ENCODE peak calls at places on chromosomes 2 and 18, in five cellular contexts. U is fibroblast of lung, G is left ventricle myocardium inferior, R is tibial artery, W is foreskin fibroblast. Y is an unnamed sample.

GRCh38 chr18:63936156-63936931 is 12.8 kb upstream of the HMSD start:
- DNase-seq in U (peak), W (peak), G (peak), R (peak), Y (peak)

GRCh38 chr2:46187112-46187618 is 110.0 kb upstream of the EPAS1 start:
- DNase-seq in G (no peak), R (no peak), W (peak), U (peak), Y (peak)

GRCh38 chr2:3450385-3451031 is 68.8 kb downstream of the ADI1 start:
- DNase-seq in G (peak), W (no peak), U (no peak), R (no peak), Y (no peak)

GRCh38 chr2:26988165-26988879 is 17.9 kb downstream of the MAPRE3 start:
- DNase-seq in W (peak), G (no peak), R (no peak), U (peak), Y (peak)

GRCh38 chr2:94877129-94877528 is 5.9 kb downstream of the TEKT4 start:
- DNase-seq in U (no peak), R (no peak), G (no peak), W (no peak), Y (no peak)

GRCh38 chr2:211837706-211838105 is 700.9 kb downstream of the ERBB4 start:
- DNase-seq in G (no peak), W (no peak), U (peak), R (no peak), Y (no peak)

GRCh38 chr2:46804794-46805193 is 110.8 kb downstream of the MCFD2 start:
- DNase-seq in W (peak), U (peak), G (no peak), R (peak), Y (peak)

GRCh38 chr2:16625201-16625729 is 40.4 kb downstream of the CYRIA start:
- DNase-seq in R (peak), W (no peak), U (no peak), G (no peak), Y (no peak)

GRCh38 chr2:192196451-192197194 is 1.9 kb upstream of the TMEFF2 start:
- DNase-seq in G (no peak), R (no peak), U (no peak), W (peak), Y (no peak)

GRCh38 chr18:79353238-79353637 is 42.5 kb upstream of the NFATC1 start:
- DNase-seq in W (peak), R (no peak), G (no peak), U (no peak), Y (no peak)

GRCh38 chr2:85801871-85802270 is 48.1 kb downstream of the ATOH8 start:
- DNase-seq in W (no peak), R (no peak), U (no peak), G (no peak), Y (no peak)

GRCh38 chr2:181363164-181363563 is 94.0 kb upstream of the ITGA4 start:
- DNase-seq in W (no peak), R (no peak), G (no peak), U (no peak), Y (no peak)

GRCh38 chr2:25855065-25855464 is 23.2 kb downstream of the ASXL2 start:
- DNase-seq in R (no peak), W (no peak), G (no peak), U (no peak), Y (no peak)

GRCh38 chr2:18398833-18399232 is 161.6 kb downstream of the RDH14 start:
- DNase-seq in R (no peak), G (no peak), U (no peak), W (peak), Y (peak)

GRCh38 chr18:11176416-11176815 is 27.0 kb upstream of the PIEZO2 start:
- DNase-seq in G (no peak), U (peak), R (no peak), W (peak), Y (peak)

GRCh38 chr2:157468931-157469708 is 25.2 kb upstream of the CYTIP start:
- DNase-seq in R (no peak), U (peak), W (peak), G (no peak), Y (peak)

GRCh38 chr2:195695002-195695631 is 38.1 kb downstream of the SLC39A10 start:
- DNase-seq in G (no peak), U (no peak), R (no peak), W (no peak), Y (no peak)

GRCh38 chr18:32730620-32731021 is 42.2 kb downstream of the KLHL14 start:
- DNase-seq in U (peak), W (peak), G (no peak), R (no peak), Y (peak)

GRCh38 chr2:178335218-178335617 is 115.8 kb downstream of the PRKRA start:
- DNase-seq in G (no peak), W (no peak), U (no peak), R (no peak), Y (no peak)

GRCh38 chr2:55869637-55870325 is 53.8 kb downstream of the EFEMP1 start:
- DNase-seq in R (no peak), W (peak), G (no peak), U (peak), Y (peak)

GRCh38 chr18:11553098-11553940 is 56.1 kb upstream of the SLC35G4 start:
- DNase-seq in W (peak), U (peak), R (no peak), G (no peak), Y (peak)

GRCh38 chr18:34929336-34929780 is 111.9 kb upstream of the MAPRE2 start:
- DNase-seq in G (no peak), W (peak), U (peak), R (no peak), Y (peak)

GRCh38 chr2:42102606-42103450 is 55.0 kb downstream of the PKDCC start:
- DNase-seq in W (no peak), U (peak), G (peak), R (peak), Y (no peak)

GRCh38 chr2:64934530-64934929 is 54.7 kb upstream of the SLC1A4 start:
- DNase-seq in G (no peak), R (no peak), U (no peak), W (no peak), Y (no peak)

GRCh38 chr2:162934191-162934590 is 95.6 kb upstream of the KCNH7 start:
- DNase-seq in G (no peak), U (peak), W (no peak), R (no peak), Y (peak)

GRCh38 chr2:56128235-56128634 is 55.6 kb upstream of the CCDC85A start:
- DNase-seq in W (peak), R (no peak), U (no peak), G (no peak), Y (peak)

GRCh38 chr2:10216677-10217498 is 85.8 kb upstream of the HPCAL1 start:
- DNase-seq in U (peak), G (no peak), W (no peak), R (no peak), Y (no peak)

GRCh38 chr2:170401187-170401586 is 223.2 kb downstream of the MYO3B start:
- DNase-seq in U (no peak), R (no peak), G (no peak), W (no peak), Y (no peak)

GRCh38 chr2:219247678-219248642 is 2.7 kb downstream of the STK16 start:
- DNase-seq in G (no peak), W (no peak), U (no peak), R (no peak), Y (no peak)

GRCh38 chr2:186991766-186992417 is 142.9 kb upstream of the ZSWIM2 start:
- DNase-seq in R (no peak), W (peak), G (no peak), U (no peak), Y (peak)

GRCh38 chr2:8604262-8604661 is 77.6 kb upstream of the ID2 start:
- DNase-seq in R (no peak), W (no peak), G (no peak), U (no peak), Y (no peak)

GRCh38 chr2:130787841-130788240 is 32.5 kb downstream of the AMER3 start:
- DNase-seq in R (no peak), W (no peak), U (no peak), G (no peak), Y (no peak)

GRCh38 chr2:56185582-56186046 is 1.8 kb downstream of the CCDC85A start:
- DNase-seq in R (no peak), U (peak), W (peak), G (peak), Y (peak)

DNA sequence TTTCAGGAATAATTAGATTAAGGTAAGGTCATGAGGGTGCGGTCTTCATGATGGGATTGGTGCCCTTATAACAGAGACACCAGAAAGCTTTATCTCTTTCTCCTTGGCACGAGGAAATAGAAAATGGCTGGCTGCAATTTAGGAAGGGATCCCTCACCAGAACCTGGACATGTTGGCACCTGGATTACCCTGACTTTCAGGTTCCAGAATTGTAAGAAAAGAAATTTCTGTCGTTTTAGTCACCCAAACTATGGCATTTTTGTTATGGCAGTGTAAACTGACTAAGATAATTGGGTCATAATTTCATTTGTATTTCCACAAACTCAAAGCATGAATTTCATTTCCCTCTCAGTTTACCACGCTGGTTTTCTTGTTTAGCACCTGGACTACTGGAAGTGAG is 473.6 kb downstream of the PTH2R start:
- DNase-seq in R (no peak), W (no peak), U (no peak), G (no peak), Y (no peak)
- H3K4me3 ChIP-seq in R (no peak), W (no peak), U (no peak), G (no peak), Y (no peak)

GRCh38 chr2:115162454-115163293 is 720.2 kb downstream of the DPP10 start:
- DNase-seq in W (peak), G (no peak), R (no peak), U (no peak), Y (no peak)
- H3K4me3 ChIP-seq in W (no peak), G (peak), R (no peak), U (no peak), Y (no peak)

GRCh38 chr2:221001377-221001776 is 570.7 kb downstream of the EPHA4 start:
- DNase-seq in U (no peak), W (no peak), R (no peak), G (no peak), Y (no peak)
- H3K4me3 ChIP-seq in U (no peak), W (no peak), R (no peak), G (no peak), Y (no peak)

DNA sequence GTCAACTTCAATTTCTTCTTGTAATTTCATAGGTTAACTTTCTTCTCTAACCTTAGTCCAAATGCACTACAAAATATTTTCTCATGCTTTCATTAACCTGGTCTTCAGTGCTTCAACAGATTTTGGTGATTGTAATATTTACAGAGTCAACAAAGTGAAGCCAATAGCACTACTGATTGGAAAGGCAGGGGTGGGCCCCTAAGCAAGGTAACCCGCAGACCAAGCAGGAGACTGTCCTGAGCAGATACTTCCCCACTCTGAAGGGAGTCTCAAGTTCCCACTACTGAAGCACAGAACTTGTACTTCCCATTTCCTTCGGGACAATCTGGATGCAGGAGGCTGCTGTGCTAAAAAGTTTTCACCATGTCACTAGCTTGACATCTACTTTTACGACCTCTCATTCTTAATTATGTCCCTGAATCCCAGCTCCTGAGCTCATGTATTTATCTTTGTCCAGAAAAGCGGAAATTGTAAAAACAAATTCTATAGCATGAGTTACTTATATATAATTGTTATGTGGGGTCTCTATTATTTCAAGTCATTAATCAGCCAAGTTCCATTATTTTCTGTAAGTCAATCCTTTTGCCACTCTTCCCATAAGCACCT is 311.6 kb upstream of the REV1 start:
- DNase-seq in R (no peak), W (no peak), U (no peak), G (no peak), Y (no peak)
- H3K4me3 ChIP-seq in R (no peak), W (no peak), U (no peak), G (no peak), Y (no peak)

GRCh38 chr2:120441744-120442471 is 96.0 kb downstream of the INHBB start:
- DNase-seq in G (peak), U (peak), R (peak), W (peak), Y (peak)
- H3K4me3 ChIP-seq in G (peak), U (no peak), R (peak), W (no peak), Y (peak)

DNA sequence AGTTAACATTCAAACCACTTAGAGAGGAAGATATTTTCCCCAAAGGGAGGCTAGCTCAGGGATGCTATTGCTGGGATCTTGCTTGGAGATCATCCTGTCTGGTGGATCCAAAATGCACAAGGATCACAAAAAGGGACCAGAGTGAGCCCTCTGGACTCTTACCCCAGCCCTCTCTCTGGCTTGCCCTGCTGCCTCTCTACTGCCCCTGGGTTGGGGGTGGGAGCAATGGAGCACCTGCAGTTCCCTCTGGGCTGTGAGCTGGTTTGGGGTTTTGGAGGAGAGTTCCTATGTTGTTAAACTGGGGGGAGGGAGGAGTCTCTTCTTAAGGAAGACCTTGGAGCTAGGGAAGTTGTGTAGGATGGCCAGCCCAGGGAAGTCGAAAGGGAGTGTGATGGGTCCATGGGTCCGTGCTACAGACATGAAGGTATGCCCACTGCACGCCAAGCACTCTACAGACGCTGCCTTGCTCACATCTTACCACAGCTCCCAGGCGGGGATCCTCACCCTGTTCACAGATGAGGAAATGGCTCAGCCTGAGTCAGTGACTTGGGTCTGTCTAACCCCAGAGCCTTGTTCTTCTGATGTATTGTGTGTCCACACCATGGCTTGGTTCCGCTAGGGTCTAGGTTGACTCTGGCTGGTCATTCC is 3.8 kb downstream of the LBH start:
- DNase-seq in U (peak), G (no peak), W (no peak), R (no peak), Y (no peak)
- H3K4me3 ChIP-seq in U (peak), G (peak), W (peak), R (peak), Y (peak)

DNA sequence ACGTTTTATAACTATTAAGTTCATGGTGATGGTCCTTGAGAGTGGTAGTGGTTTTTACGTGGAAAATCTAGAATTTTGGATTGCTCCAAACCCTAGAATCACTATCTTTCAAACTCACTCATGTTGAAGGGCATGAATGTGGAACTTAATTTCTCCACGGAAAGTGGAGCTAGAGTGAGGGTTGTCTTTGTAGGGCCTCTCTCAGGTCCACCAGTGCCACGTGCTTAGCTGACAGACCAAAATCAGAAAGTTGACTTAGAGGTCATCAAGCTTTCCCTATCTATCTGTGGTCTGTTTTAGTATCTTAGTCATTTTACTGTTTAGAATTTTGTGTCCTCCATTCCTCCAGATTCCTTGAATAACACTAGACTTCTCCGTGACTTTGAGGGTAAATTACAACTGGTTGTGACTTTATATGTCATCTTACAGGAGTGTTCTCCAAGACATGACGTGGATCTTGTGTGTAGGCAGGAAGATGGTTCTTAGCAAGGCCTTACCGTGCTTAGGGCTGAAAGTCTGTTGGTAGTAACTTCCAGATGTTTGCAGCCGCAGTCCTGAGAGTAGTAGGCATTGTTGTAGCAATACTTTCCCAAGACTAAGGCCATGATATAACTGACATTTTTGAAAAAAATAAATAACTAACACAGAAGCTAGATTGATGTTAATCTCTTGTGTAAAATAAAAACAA is 26.8 kb downstream of the DIS3L2 start:
- DNase-seq in G (no peak), U (no peak), R (no peak), W (peak), Y (no peak)
- H3K4me3 ChIP-seq in G (no peak), U (no peak), R (no peak), W (no peak), Y (no peak)

GRCh38 chr2:201452856-201453643 is 1.5 kb downstream of the STRADB start:
- DNase-seq in U (no peak), G (no peak), W (no peak), R (no peak), Y (no peak)
- H3K4me3 ChIP-seq in U (peak), G (peak), W (peak), R (peak), Y (peak)

GRCh38 chr2:108377411-108377810 is 343 bp upstream of the SULT1C4 start:
- DNase-seq in W (peak), U (peak), G (no peak), R (no peak), Y (no peak)
- H3K4me3 ChIP-seq in W (no peak), U (no peak), G (peak), R (peak), Y (no peak)

Y was measured in fibroblast of the aortic adventitia.